ENCODE peak calls at places on chromosome 12, in five cellular contexts. L, S, O, T and R are unnamed samples.

GRCh38 chr12:93229494-93230310 is 148.0 kb upstream of the NUDT4 start:
- DNase-seq in T (peak; percentile 89), O (no peak), L (no peak), S (no peak), R (no peak)

GRCh38 chr12:19186722-19187661 is 57.5 kb downstream of the PLEKHA5 start:
- DNase-seq in L (no peak), O (no peak), T (peak; percentile 55), S (no peak), R (no peak)

GRCh38 chr12:47819544-47819901 is 180 bp downstream of the HDAC7 start:
- DNase-seq in T (no peak), O (no peak), S (no peak), L (no peak), R (no peak)

GRCh38 chr12:131085816-131086591 is 132.3 kb downstream of the ADGRD1 start:
- DNase-seq in S (no peak), L (no peak), T (no peak), O (no peak), R (peak; percentile 36)

GRCh38 chr12:44317651-44318126 is 481.8 kb downstream of the TMEM117 start:
- DNase-seq in O (peak; percentile 22), S (no peak), L (peak; percentile 14), T (peak; percentile 23), R (peak; percentile 61)

GRCh38 chr12:50283924-50284236 is 560 bp upstream of the LIMA1 start:
- DNase-seq in T (peak; percentile 33), O (no peak), S (no peak), L (no peak), R (no peak)

GRCh38 chr12:124630791-124631313 is 63.4 kb upstream of the NCOR2 start:
- DNase-seq in S (no peak), O (no peak), L (peak; percentile 62), T (no peak), R (no peak)

GRCh38 chr12:56080556-56081138 is 682 bp downstream of the ERBB3 start:
- DNase-seq in T (no peak), S (no peak), O (no peak), L (peak; percentile 59), R (peak; percentile 56)

GRCh38 chr12:11581179-11581755 is 68.2 kb upstream of the ETV6 start:
- DNase-seq in L (peak; percentile 48), S (no peak), T (peak; percentile 74), O (peak; percentile 71), R (peak; percentile 62)

GRCh38 chr12:20463920-20464524 is 95.7 kb downstream of the PDE3A start:
- DNase-seq in T (no peak), S (no peak), L (no peak), O (no peak), R (no peak)

GRCh38 chr12:27177716-27178115 is 66.4 kb upstream of the STK38L start:
- DNase-seq in L (no peak), T (peak; percentile 48), O (no peak), S (no peak), R (no peak)

GRCh38 chr12:101570022-101570421 is 24.7 kb upstream of the MYBPC1 start:
- DNase-seq in O (no peak), S (no peak), L (no peak), T (peak; percentile 42), R (no peak)

GRCh38 chr12:47271800-47272230 is 192.1 kb upstream of the AMIGO2 start:
- DNase-seq in O (no peak), T (peak; percentile 7), S (no peak), L (no peak), R (no peak)

GRCh38 chr12:55927588-55928502 is at the start of gene PYM1:
- DNase-seq in O (peak; percentile 73), L (peak; percentile 79), S (no peak), T (peak; percentile 72), R (peak; percentile 93)

GRCh38 chr12:32780111-32780510 is 24.4 kb upstream of the YARS2 start:
- DNase-seq in T (no peak), S (no peak), O (no peak), L (no peak), R (no peak)

GRCh38 chr12:58548801-58549200 is 371.5 kb downstream of the LRIG3 start:
- DNase-seq in L (no peak), S (no peak), O (no peak), T (no peak), R (no peak)

GRCh38 chr12:49624919-49625577 is 1.7 kb downstream of the PRPF40B start:
- DNase-seq in O (no peak), T (peak; percentile 39), S (no peak), L (no peak), R (peak; percentile 39)

GRCh38 chr12:106657499-106657898 is 74.7 kb downstream of the RFX4 start:
- DNase-seq in S (no peak), T (no peak), L (no peak), O (no peak), R (no peak)

GRCh38 chr12:97650242-97650641 is 187.6 kb downstream of the RMST start:
- DNase-seq in T (no peak), S (no peak), L (no peak), O (no peak), R (no peak)